ENCODE peak calls at places on chromosomes 4 and X, in nine cellular contexts. One of them, this sample, is unnamed.

GRCh38 chr4:142516686-142517145 is 329.4 kb downstream of the INPP4B start:
- DNase-seq in progenitor cell of endocrine pancreas: no peak
- DNase-seq in ovary: no peak
- DNase-seq in HTR-8/SVneo: no peak
- DNase-seq in CD8-positive, alpha-beta T cell: no peak
- DNase-seq in MM.1S: no peak
- DNase-seq in T-helper 2 cell: no peak
- DNase-seq in testis: no peak
- DNase-seq in BJ: peak
- DNase-seq in this sample: no peak

GRCh38 chrX:129741880-129742758 is 3.3 kb downstream of the XPNPEP2 start:
- DNase-seq in CD8-positive, alpha-beta T cell: no peak
- DNase-seq in BJ: no peak
- DNase-seq in testis: no peak
- DNase-seq in MM.1S: no peak
- DNase-seq in HTR-8/SVneo: no peak
- DNase-seq in T-helper 2 cell: no peak
- DNase-seq in ovary: no peak
- DNase-seq in progenitor cell of endocrine pancreas: no peak
- DNase-seq in this sample: no peak

GRCh38 chr4:154836030-154836429 is 55.0 kb downstream of the RBM46 start:
- DNase-seq in testis: no peak
- DNase-seq in T-helper 2 cell: no peak
- DNase-seq in progenitor cell of endocrine pancreas: no peak
- DNase-seq in HTR-8/SVneo: no peak
- DNase-seq in CD8-positive, alpha-beta T cell: no peak
- DNase-seq in BJ: no peak
- DNase-seq in MM.1S: no peak
- DNase-seq in ovary: no peak
- DNase-seq in this sample: no peak

GRCh38 chr4:175671491-175671934 is 140.6 kb downstream of the GPM6A start:
- DNase-seq in testis: no peak
- DNase-seq in T-helper 2 cell: no peak
- DNase-seq in HTR-8/SVneo: peak
- DNase-seq in ovary: no peak
- DNase-seq in progenitor cell of endocrine pancreas: no peak
- DNase-seq in CD8-positive, alpha-beta T cell: no peak
- DNase-seq in MM.1S: no peak
- DNase-seq in BJ: no peak
- DNase-seq in this sample: no peak

GRCh38 chrX:9911479-9911878 is 55.7 kb upstream of the CLDN34 start:
- DNase-seq in ovary: no peak
- DNase-seq in CD8-positive, alpha-beta T cell: no peak
- DNase-seq in testis: no peak
- DNase-seq in progenitor cell of endocrine pancreas: no peak
- DNase-seq in BJ: no peak
- DNase-seq in MM.1S: no peak
- DNase-seq in T-helper 2 cell: no peak
- DNase-seq in HTR-8/SVneo: peak
- DNase-seq in this sample: no peak

GRCh38 chrX:76253432-76253831 is 80.6 kb downstream of the PBDC1 start:
- DNase-seq in MM.1S: peak
- DNase-seq in T-helper 2 cell: peak
- DNase-seq in progenitor cell of endocrine pancreas: no peak
- DNase-seq in CD8-positive, alpha-beta T cell: peak
- DNase-seq in HTR-8/SVneo: peak
- DNase-seq in BJ: no peak
- DNase-seq in ovary: no peak
- DNase-seq in testis: peak
- DNase-seq in this sample: peak

GRCh38 chr4:176988226-176988625 is 195.5 kb upstream of the VEGFC start:
- DNase-seq in HTR-8/SVneo: peak
- DNase-seq in T-helper 2 cell: no peak
- DNase-seq in CD8-positive, alpha-beta T cell: no peak
- DNase-seq in progenitor cell of endocrine pancreas: no peak
- DNase-seq in testis: no peak
- DNase-seq in MM.1S: no peak
- DNase-seq in BJ: peak
- DNase-seq in ovary: no peak
- DNase-seq in this sample: no peak

GRCh38 chr4:58275856-58276255 is 1165.7 kb upstream of the IGFBP7 start:
- DNase-seq in ovary: no peak
- DNase-seq in MM.1S: no peak
- DNase-seq in BJ: no peak
- DNase-seq in HTR-8/SVneo: no peak
- DNase-seq in CD8-positive, alpha-beta T cell: no peak
- DNase-seq in T-helper 2 cell: no peak
- DNase-seq in testis: no peak
- DNase-seq in progenitor cell of endocrine pancreas: no peak
- DNase-seq in this sample: no peak

GRCh38 chr4:156800463-156800862 is 171.1 kb downstream of the PDGFC start:
- DNase-seq in CD8-positive, alpha-beta T cell: no peak
- DNase-seq in testis: no peak
- DNase-seq in HTR-8/SVneo: no peak
- DNase-seq in ovary: no peak
- DNase-seq in MM.1S: no peak
- DNase-seq in BJ: no peak
- DNase-seq in progenitor cell of endocrine pancreas: no peak
- DNase-seq in T-helper 2 cell: no peak
- DNase-seq in this sample: no peak

GRCh38 chr4:30952526-30953219 is 232.5 kb downstream of the PCDH7 start:
- DNase-seq in HTR-8/SVneo: no peak
- DNase-seq in CD8-positive, alpha-beta T cell: no peak
- DNase-seq in BJ: no peak
- DNase-seq in T-helper 2 cell: no peak
- DNase-seq in MM.1S: no peak
- DNase-seq in testis: no peak
- DNase-seq in ovary: no peak
- DNase-seq in progenitor cell of endocrine pancreas: no peak
- DNase-seq in this sample: no peak

GRCh38 chr4:119730644-119730995 is 102.0 kb upstream of the PDE5A start:
- DNase-seq in MM.1S: no peak
- DNase-seq in HTR-8/SVneo: no peak
- DNase-seq in ovary: no peak
- DNase-seq in T-helper 2 cell: no peak
- DNase-seq in testis: no peak
- DNase-seq in BJ: no peak
- DNase-seq in CD8-positive, alpha-beta T cell: no peak
- DNase-seq in progenitor cell of endocrine pancreas: no peak
- DNase-seq in this sample: no peak

GRCh38 chrX:155505296-155505695 is 46.9 kb upstream of the F8A3 start:
- DNase-seq in ovary: no peak
- DNase-seq in testis: no peak
- DNase-seq in MM.1S: no peak
- DNase-seq in BJ: no peak
- DNase-seq in progenitor cell of endocrine pancreas: no peak
- DNase-seq in HTR-8/SVneo: no peak
- DNase-seq in T-helper 2 cell: no peak
- DNase-seq in CD8-positive, alpha-beta T cell: no peak
- DNase-seq in this sample: no peak

GRCh38 chr4:148118628-148119027 is 323.6 kb downstream of the NR3C2 start:
- DNase-seq in BJ: no peak
- DNase-seq in T-helper 2 cell: no peak
- DNase-seq in HTR-8/SVneo: no peak
- DNase-seq in progenitor cell of endocrine pancreas: no peak
- DNase-seq in testis: no peak
- DNase-seq in MM.1S: no peak
- DNase-seq in CD8-positive, alpha-beta T cell: no peak
- DNase-seq in ovary: no peak
- DNase-seq in this sample: no peak

GRCh38 chrX:42746606-42747005 is 31.4 kb downstream of the PPP1R2C start:
- DNase-seq in progenitor cell of endocrine pancreas: no peak
- DNase-seq in ovary: no peak
- DNase-seq in MM.1S: no peak
- DNase-seq in BJ: peak
- DNase-seq in HTR-8/SVneo: no peak
- DNase-seq in testis: no peak
- DNase-seq in CD8-positive, alpha-beta T cell: no peak
- DNase-seq in T-helper 2 cell: no peak
- DNase-seq in this sample: no peak

GRCh38 chrX:132592880-132593279 is 104.0 kb upstream of the MBNL3 start:
- DNase-seq in ovary: no peak
- DNase-seq in HTR-8/SVneo: no peak
- DNase-seq in progenitor cell of endocrine pancreas: no peak
- DNase-seq in CD8-positive, alpha-beta T cell: no peak
- DNase-seq in MM.1S: peak
- DNase-seq in testis: peak
- DNase-seq in BJ: no peak
- DNase-seq in T-helper 2 cell: no peak
- DNase-seq in this sample: no peak

GRCh38 chr4:35138449-35138848 is 1105.9 kb downstream of the ARAP2 start:
- DNase-seq in HTR-8/SVneo: peak
- DNase-seq in T-helper 2 cell: no peak
- DNase-seq in MM.1S: no peak
- DNase-seq in BJ: no peak
- DNase-seq in progenitor cell of endocrine pancreas: no peak
- DNase-seq in CD8-positive, alpha-beta T cell: no peak
- DNase-seq in ovary: no peak
- DNase-seq in testis: no peak
- DNase-seq in this sample: no peak

GRCh38 chrX:43881410-43882293 is 598 bp downstream of the MAOB start:
- DNase-seq in CD8-positive, alpha-beta T cell: no peak
- DNase-seq in HTR-8/SVneo: no peak
- DNase-seq in ovary: peak
- DNase-seq in T-helper 2 cell: no peak
- DNase-seq in BJ: no peak
- DNase-seq in testis: peak
- DNase-seq in MM.1S: no peak
- DNase-seq in progenitor cell of endocrine pancreas: peak
- DNase-seq in this sample: peak

GRCh38 chr4:165440415-165440882 is 61.6 kb downstream of the CPE start:
- DNase-seq in ovary: no peak
- DNase-seq in CD8-positive, alpha-beta T cell: no peak
- DNase-seq in MM.1S: no peak
- DNase-seq in testis: no peak
- DNase-seq in progenitor cell of endocrine pancreas: no peak
- DNase-seq in HTR-8/SVneo: peak
- DNase-seq in T-helper 2 cell: no peak
- DNase-seq in BJ: no peak
- DNase-seq in this sample: no peak

GRCh38 chrX:11143931-11144678 is 33.0 kb downstream of the HCCS start:
- DNase-seq in testis: peak
- DNase-seq in progenitor cell of endocrine pancreas: peak
- DNase-seq in CD8-positive, alpha-beta T cell: peak
- DNase-seq in BJ: no peak
- DNase-seq in T-helper 2 cell: peak
- DNase-seq in ovary: peak
- DNase-seq in MM.1S: peak
- DNase-seq in HTR-8/SVneo: peak
- DNase-seq in this sample: peak

GRCh38 chr4:15444276-15444675 is 16.4 kb downstream of the C1QTNF7 start:
- DNase-seq in T-helper 2 cell: no peak
- DNase-seq in testis: no peak
- DNase-seq in BJ: no peak
- DNase-seq in progenitor cell of endocrine pancreas: no peak
- DNase-seq in HTR-8/SVneo: no peak
- DNase-seq in MM.1S: no peak
- DNase-seq in CD8-positive, alpha-beta T cell: no peak
- DNase-seq in ovary: no peak
- DNase-seq in this sample: no peak

GRCh38 chr4:138030375-138030774 is 211.8 kb downstream of the SLC7A11 start:
- DNase-seq in testis: no peak
- DNase-seq in progenitor cell of endocrine pancreas: no peak
- DNase-seq in HTR-8/SVneo: no peak
- DNase-seq in T-helper 2 cell: no peak
- DNase-seq in BJ: no peak
- DNase-seq in CD8-positive, alpha-beta T cell: no peak
- DNase-seq in MM.1S: no peak
- DNase-seq in ovary: no peak
- DNase-seq in this sample: no peak

This sample was measured in transverse colon.